ENCODE peak calls at places on chromosomes 4 and X, in five cellular contexts. T, P, B, V and Q are unnamed samples.

GRCh38 chr4:155615054-155615887 is 51.4 kb upstream of the GUCY1A1 start:
- DNase-seq in T (no peak), B (no peak), P (no peak), V (no peak), Q (no peak)

GRCh38 chr4:8854866-8855265 is 16.8 kb downstream of the HMX1 start:
- DNase-seq in V (no peak), P (no peak), B (no peak), T (no peak), Q (no peak)

GRCh38 chr4:5389756-5390155 is 318.6 kb downstream of the EVC2 start:
- DNase-seq in P (no peak), V (no peak), B (no peak), T (no peak), Q (no peak)

GRCh38 chrX:132463411-132463810 is 25.4 kb downstream of the MBNL3 start:
- DNase-seq in P (peak), T (peak), V (peak), B (no peak), Q (no peak)

GRCh38 chrX:153628129-153628528 is 18.9 kb upstream of the DUSP9 start:
- DNase-seq in P (no peak), T (no peak), V (no peak), B (no peak), Q (no peak)

GRCh38 chrX:129640737-129641136 is 14.0 kb downstream of the APLN start:
- DNase-seq in B (no peak), V (no peak), T (no peak), P (no peak), Q (no peak)

GRCh38 chr4:6177587-6178197 is 22.7 kb downstream of the JAKMIP1 start:
- DNase-seq in P (no peak), B (no peak), T (peak), V (no peak), Q (no peak)

GRCh38 chrX:45515262-45516215 is 314.9 kb upstream of the DIPK2B start:
- DNase-seq in V (peak), B (no peak), P (no peak), T (no peak), Q (peak)

GRCh38 chr4:138953962-138954371 is 61.6 kb upstream of the NOCT start:
- DNase-seq in T (no peak), P (peak), B (no peak), V (no peak), Q (no peak)

GRCh38 chr4:113145519-113146291 is 96.3 kb downstream of the ANK2 start:
- DNase-seq in P (peak), T (no peak), B (no peak), V (no peak), Q (no peak)

GRCh38 chr4:1191621-1192020 is 19.2 kb upstream of the SPON2 start:
- DNase-seq in V (no peak), T (no peak), P (no peak), B (no peak), Q (no peak)

GRCh38 chrX:19866626-19867410 is 20.6 kb downstream of the SH3KBP1 start:
- DNase-seq in T (no peak), P (no peak), V (no peak), B (no peak), Q (no peak)

GRCh38 chrX:76555816-76556215 is 128.3 kb downstream of the MAGEE1 start:
- DNase-seq in T (peak), B (no peak), P (peak), V (peak), Q (no peak)

GRCh38 chr4:84024405-84024804 is 474.7 kb downstream of the NKX6-1 start:
- DNase-seq in P (no peak), T (no peak), V (no peak), B (no peak), Q (no peak)

GRCh38 chrX:20595928-20596550 is 329.3 kb upstream of the RPS6KA3 start:
- DNase-seq in P (no peak), B (no peak), V (no peak), T (no peak), Q (no peak)

GRCh38 chr4:57078685-57079521 is 31.3 kb downstream of the IGFBP7 start:
- DNase-seq in P (no peak), V (no peak), B (no peak), T (no peak), Q (no peak)

GRCh38 chr4:22686156-22686555 is 6.6 kb upstream of the GBA3 start:
- DNase-seq in P (no peak), B (no peak), V (no peak), T (no peak), Q (no peak)

GRCh38 chrX:53186363-53186762 is 38.6 kb downstream of the KDM5C start:
- DNase-seq in V (no peak), B (no peak), P (no peak), T (no peak), Q (no peak)

GRCh38 chr4:48970471-48970921 is 15.6 kb upstream of the CWH43 start:
- DNase-seq in P (no peak), B (no peak), V (peak), T (no peak), Q (no peak)

GRCh38 chr4:103075435-103075893 is 1.1 kb downstream of the SLC9B2 start:
- DNase-seq in P (no peak), V (peak), B (no peak), T (no peak), Q (no peak)

GRCh38 chr4:187387709-187388108 is 607.9 kb upstream of the ZFP42 start:
- DNase-seq in V (no peak), B (no peak), T (no peak), P (no peak), Q (no peak)

GRCh38 chrX:151796576-151796975 is 62.0 kb downstream of the CNGA2 start:
- DNase-seq in P (no peak), B (no peak), V (no peak), T (no peak), Q (no peak)

GRCh38 chrX:107429090-107429489 is 20.4 kb upstream of the FRMPD3 start:
- DNase-seq in P (peak), T (no peak), V (no peak), B (no peak), Q (no peak)

GRCh38 chrX:10633722-10634121 is 13.3 kb upstream of the MID1 start:
- DNase-seq in V (peak), T (no peak), B (no peak), P (no peak), Q (peak)

GRCh38 chrX:68843992-68844391 is 15.2 kb downstream of the EFNB1 start:
- DNase-seq in T (no peak), B (no peak), V (no peak), P (no peak), Q (no peak)

GRCh38 chr4:8844976-8845690 is 26.5 kb downstream of the HMX1 start:
- DNase-seq in T (no peak), B (no peak), P (peak), V (no peak), Q (no peak)

GRCh38 chr4:121072080-121072835 is at the start of gene NDNF:
- DNase-seq in T (no peak), V (no peak), P (peak), B (no peak), Q (peak)

GRCh38 chr4:2793920-2794706 is 1.2 kb downstream of the SH3BP2 start:
- DNase-seq in V (no peak), T (no peak), P (no peak), B (no peak), Q (peak)

GRCh38 chrX:14916017-14916674 is 42.9 kb downstream of the MOSPD2 start:
- DNase-seq in V (no peak), B (no peak), P (no peak), T (no peak), Q (no peak)
- TF ChIP-seq JUND in V (no peak), B (no peak), P (no peak), T (no peak), Q (no peak)

DNA sequence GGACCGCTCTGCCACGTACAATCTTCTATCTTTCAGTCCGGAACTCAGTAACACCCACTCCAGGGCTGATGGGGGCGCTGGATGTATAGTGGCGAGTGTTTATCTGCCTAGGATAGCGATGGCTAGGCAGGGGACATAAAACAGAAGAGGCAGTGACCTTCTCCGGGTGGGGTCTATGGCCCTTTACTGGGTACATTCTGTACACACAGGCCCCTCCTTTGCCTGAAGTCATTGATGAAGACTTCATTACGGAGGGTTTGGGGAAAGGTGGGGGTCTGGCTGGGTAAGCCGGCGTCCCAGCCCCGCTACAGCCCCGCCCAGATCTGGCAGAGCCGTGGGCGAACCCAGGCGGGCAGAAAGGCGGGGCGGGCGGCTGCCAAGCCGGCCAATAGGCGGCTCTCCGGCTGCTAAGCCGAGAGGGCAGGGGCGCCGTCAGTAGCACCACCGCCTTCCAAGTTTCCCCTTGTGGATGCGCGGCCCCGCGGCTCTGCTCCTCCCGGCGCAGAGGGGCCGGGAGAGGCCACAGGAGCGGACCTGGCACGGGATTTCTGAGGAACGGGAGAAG is at the start of gene CHST7:
- DNase-seq in P (no peak), V (peak), B (no peak), T (no peak), Q (peak)
- TF ChIP-seq JUND in P (no peak), V (no peak), B (no peak), T (no peak), Q (no peak)

DNA sequence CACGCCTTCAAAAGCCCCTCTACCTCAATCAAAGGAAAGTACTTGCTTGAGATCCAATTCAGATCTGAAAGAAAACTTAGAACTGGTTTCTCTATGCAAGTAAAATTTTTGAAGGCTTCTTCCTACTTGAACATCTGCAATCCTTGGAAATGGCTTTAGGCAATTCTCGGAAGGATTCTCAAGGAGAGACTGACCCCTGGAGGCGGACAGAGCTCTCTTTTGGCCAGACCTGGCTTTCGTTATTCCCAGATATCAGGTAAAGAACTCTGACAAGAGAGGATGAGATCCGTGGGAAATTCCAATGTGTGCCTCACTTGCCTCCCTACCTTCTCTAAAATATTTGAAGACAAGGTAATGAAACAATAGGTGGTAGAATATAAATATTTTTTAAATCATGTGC is 670.3 kb upstream of the FAM241A start:
- DNase-seq in T (no peak), B (no peak), P (peak), V (peak), Q (peak)
- TF ChIP-seq JUND in T (no peak), B (no peak), P (no peak), V (no peak), Q (no peak)

GRCh38 chr4:38119663-38120374 is 159.6 kb downstream of the PTTG2 start:
- DNase-seq in V (no peak), B (no peak), T (no peak), P (no peak), Q (no peak)
- TF ChIP-seq JUND in V (no peak), B (no peak), T (no peak), P (no peak), Q (no peak)

GRCh38 chr4:177485528-177485927 is 43.3 kb upstream of the AGA start:
- DNase-seq in P (no peak), T (no peak), V (no peak), B (no peak), Q (no peak)
- TF ChIP-seq JUND in P (no peak), T (no peak), V (no peak), B (no peak), Q (no peak)

GRCh38 chr4:77805802-77806201 is 13.4 kb downstream of the CNOT6L start:
- DNase-seq in B (no peak), P (no peak), T (no peak), V (no peak), Q (no peak)
- TF ChIP-seq JUND in B (no peak), P (no peak), T (no peak), V (no peak), Q (no peak)

GRCh38 chr4:150216725-150217124 is 138.5 kb downstream of the DCLK2 start:
- DNase-seq in T (no peak), P (no peak), V (no peak), B (no peak), Q (no peak)

GRCh38 chr4:150217804-150218203 is 139.6 kb downstream of the DCLK2 start:
- DNase-seq in T (no peak), B (no peak), P (no peak), V (no peak), Q (no peak)

GRCh38 chr4:150215601-150216000 is 137.4 kb downstream of the DCLK2 start:
- DNase-seq in P (no peak), T (no peak), V (no peak), B (no peak), Q (peak)

GRCh38 chr4:150218447-150218846 is 140.2 kb downstream of the DCLK2 start:
- DNase-seq in P (no peak), T (no peak), V (no peak), B (no peak), Q (no peak)

GRCh38 chr4:150217192-150217591 is 138.9 kb downstream of the DCLK2 start:
- DNase-seq in V (no peak), P (no peak), T (no peak), B (no peak), Q (peak)
- TF ChIP-seq JUND in V (no peak), P (no peak), T (no peak), B (no peak), Q (no peak)

DNA sequence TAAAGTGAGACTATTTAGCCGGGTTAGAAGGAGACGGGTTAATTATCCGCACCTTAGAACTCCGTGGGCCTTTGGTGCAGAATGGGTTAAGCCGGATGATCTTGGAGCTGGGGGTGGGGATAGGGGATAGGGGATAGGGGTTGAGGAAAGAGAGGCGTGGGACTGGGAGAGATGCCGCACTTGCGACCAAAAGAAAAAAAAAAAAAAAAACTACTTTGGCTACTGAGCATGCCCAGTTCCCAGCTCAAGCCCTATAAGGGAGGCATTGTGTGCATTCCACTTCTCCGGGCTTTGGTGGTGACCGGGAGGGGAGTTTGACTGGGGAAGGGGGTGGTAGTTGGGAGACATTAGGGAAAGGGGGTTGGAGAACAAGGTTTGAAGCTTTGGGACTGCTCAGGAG is at the start of gene SLITRK4:
- DNase-seq in T (no peak), V (no peak), B (no peak), P (peak), Q (no peak)
- TF ChIP-seq JUND in T (no peak), V (no peak), B (no peak), P (no peak), Q (no peak)